ENCODE peak calls at places on chromosomes 3 and 15, in five cellular contexts. J is stomach, A is GM12878, Y is hepatocyte, O is tibial artery. I is an unnamed sample. For H3K27me3 and H3K4me1, the result is how much of the 10 kb centered on the place peaks cover.

GRCh38 chr3:129404610-129405009 is 23.8 kb downstream of the EFCAB12 start:
- DNase-seq in O (no peak), A (no peak), J (no peak), Y (no peak), I (no peak)

GRCh38 chr15:73621286-73621826 is 11.8 kb downstream of the NPTN start:
- DNase-seq in Y (no peak), J (no peak), O (no peak), A (no peak), I (no peak)

GRCh38 chr15:47293763-47294162 is 423.5 kb upstream of the SEMA6D start:
- DNase-seq in A (no peak), J (no peak), Y (peak), O (peak), I (no peak)

GRCh38 chr3:78204977-78205376 is 1165.1 kb downstream of the ROBO2 start:
- DNase-seq in A (no peak), O (no peak), Y (peak), J (no peak), I (no peak)

GRCh38 chr3:194282436-194283122 is 68.5 kb downstream of the CPN2 start:
- DNase-seq in O (peak), J (no peak), Y (no peak), A (no peak), I (no peak)

GRCh38 chr3:116254535-116254934 is 190.8 kb downstream of the LSAMP start:
- DNase-seq in Y (no peak), A (no peak), J (no peak), O (no peak), I (no peak)

GRCh38 chr15:87929835-87930234 is 326.7 kb downstream of the NTRK3 start:
- DNase-seq in Y (no peak), A (no peak), J (no peak), O (no peak), I (no peak)

GRCh38 chr3:16906679-16907078 is 21.9 kb downstream of the PLCL2 start:
- DNase-seq in Y (peak), A (no peak), O (no peak), J (no peak), I (no peak)

GRCh38 chr3:31699309-31699953 is 166.7 kb downstream of the STT3B start:
- DNase-seq in O (no peak), J (no peak), A (no peak), Y (no peak), I (no peak)

GRCh38 chr3:52890735-52891134 is 6.6 kb downstream of the STIMATE start:
- DNase-seq in Y (no peak), A (no peak), J (no peak), O (no peak), I (no peak)

GRCh38 chr3:22691407-22691806 is 511.7 kb upstream of the UBE2E2 start:
- DNase-seq in Y (no peak), O (no peak), A (no peak), J (no peak), I (no peak)

GRCh38 chr3:42140665-42141203 is 49.6 kb downstream of the TRAK1 start:
- DNase-seq in O (no peak), Y (no peak), A (no peak), J (no peak), I (no peak)

GRCh38 chr3:164818318-164818717 is 260.0 kb downstream of the SI start:
- DNase-seq in Y (no peak), A (no peak), J (no peak), O (no peak), I (no peak)

GRCh38 chr3:184466413-184466960 is 86.6 kb downstream of the CHRD start:
- DNase-seq in A (no peak), J (no peak), O (no peak), Y (peak), I (no peak)

GRCh38 chr3:164340273-164340672 is 738.0 kb downstream of the SI start:
- DNase-seq in A (no peak), J (no peak), O (no peak), Y (no peak), I (no peak)

GRCh38 chr3:151770941-151771340 is 37.2 kb downstream of the AADACL2 start:
- DNase-seq in O (peak), A (no peak), Y (peak), J (peak), I (no peak)

GRCh38 chr3:134328147-134328591 is 46.1 kb downstream of the AMOTL2 start:
- DNase-seq in Y (no peak), O (peak), J (no peak), A (no peak), I (no peak)

GRCh38 chr3:47848599-47849117 is 45.7 kb downstream of the DHX30 start:
- DNase-seq in J (no peak), O (no peak), Y (no peak), A (no peak), I (no peak)

DNA sequence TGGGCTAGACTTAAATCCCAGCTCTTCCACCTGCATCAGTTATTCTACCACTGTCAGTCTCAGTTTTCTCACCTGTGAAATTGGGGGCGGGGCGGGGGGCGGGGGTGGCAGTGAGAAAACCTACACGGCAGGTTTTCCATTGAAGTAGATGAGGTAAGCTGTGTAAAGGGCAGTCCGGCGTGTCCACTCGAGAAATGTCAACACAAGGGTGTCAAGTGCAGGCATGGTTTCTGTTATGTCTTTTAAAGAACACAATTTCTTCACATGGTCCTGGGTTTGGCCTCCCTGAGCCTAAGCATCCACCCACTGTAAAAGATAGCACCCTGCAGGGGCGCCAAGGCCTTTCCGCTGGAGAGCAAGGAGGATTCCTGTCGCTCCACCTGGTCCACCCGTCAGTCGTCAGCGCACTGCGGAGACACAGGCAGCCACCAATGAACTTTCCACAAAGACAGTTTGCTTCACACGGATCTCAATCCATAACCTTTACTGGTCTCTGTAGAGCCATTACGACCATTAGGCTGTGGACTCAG is 99.6 kb upstream of the FOXB1 start:
- DNase-seq in J (no peak), Y (no peak), O (no peak), A (no peak), I (no peak)
- H3K27me3 ChIP-seq in J (half or more), Y (half or more), O (under half), A (under half), I (under half)

GRCh38 chr15:99633655-99634054 is 67.9 kb downstream of the MEF2A start:
- DNase-seq in Y (no peak), O (no peak), A (no peak), J (no peak), I (no peak)

GRCh38 chr15:99632521-99632920 is 66.7 kb downstream of the MEF2A start:
- DNase-seq in Y (no peak), O (no peak), A (no peak), J (no peak), I (no peak)

GRCh38 chr15:99634576-99634975 is 68.8 kb downstream of the MEF2A start:
- DNase-seq in J (no peak), A (no peak), O (no peak), Y (no peak), I (no peak)

GRCh38 chr15:99635145-99635544 is 69.4 kb downstream of the MEF2A start:
- DNase-seq in J (no peak), O (no peak), A (no peak), Y (no peak), I (no peak)

DNA sequence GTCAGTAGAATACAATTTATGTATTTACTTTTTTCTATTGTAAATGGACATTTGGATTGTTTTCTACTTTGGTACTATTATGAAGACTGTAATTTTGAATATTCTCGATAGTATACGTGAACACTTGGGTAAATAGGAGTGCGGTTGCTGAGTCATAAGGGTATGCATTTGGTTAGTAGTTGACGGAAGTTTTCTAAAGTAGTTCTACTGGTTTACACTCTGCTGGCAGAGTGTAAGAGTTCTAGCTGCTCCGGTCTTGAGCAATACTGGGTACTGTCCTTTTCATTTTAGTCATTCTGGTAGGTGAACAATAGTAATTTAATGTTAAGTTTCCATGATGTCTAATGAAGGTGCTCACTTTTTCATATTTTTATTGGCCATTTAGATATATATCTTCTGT is 70.0 kb downstream of the MEF2A start:
- DNase-seq in J (no peak), O (no peak), Y (no peak), A (peak), I (no peak)
- H3K4me1 ChIP-seq in J (under half), O (under half), Y (under half), A (under half), I (under half)

GRCh38 chr3:27720029-27720518 is 2.0 kb downstream of the EOMES start:
- DNase-seq in A (no peak), J (no peak), O (no peak), Y (no peak), I (no peak)
- H3K27me3 ChIP-seq in A (under half), J (half or more), O (under half), Y (half or more), I (under half)

DNA sequence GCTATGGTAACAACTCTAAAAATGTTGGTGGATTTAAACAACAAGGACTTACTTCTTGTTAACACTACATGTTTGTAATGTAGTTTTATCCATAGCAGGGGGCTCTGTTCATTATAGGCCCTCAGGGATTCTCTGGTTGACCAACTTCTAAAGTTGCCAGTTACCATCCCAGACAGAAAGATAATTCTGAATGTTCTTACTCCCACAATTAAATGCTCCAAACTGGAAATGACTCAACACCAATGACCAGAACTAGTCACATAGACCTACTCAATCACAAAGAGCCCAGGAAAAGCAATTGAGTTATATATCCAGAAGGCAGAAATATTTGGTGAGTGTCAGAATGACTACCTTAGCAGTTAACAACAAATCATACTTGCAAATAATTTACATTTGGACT is 199.3 kb upstream of the UMPS start:
- DNase-seq in O (no peak), A (no peak), J (no peak), Y (no peak), I (no peak)
- H3K4me1 ChIP-seq in O (under half), A (under half), J (under half), Y (under half), I (under half)

GRCh38 chr3:10331320-10331719 is 10.4 kb upstream of the SEC13 start:
- DNase-seq in A (no peak), J (no peak), O (no peak), Y (no peak), I (no peak)
- H3K27me3 ChIP-seq in A (under half), J (half or more), O (under half), Y (under half), I (half or more)

GRCh38 chr15:63442080-63442479 is 60.4 kb upstream of the CA12 start:
- DNase-seq in Y (no peak), J (no peak), A (no peak), O (no peak), I (no peak)
- H3K4me1 ChIP-seq in Y (under half), J (under half), A (under half), O (under half), I (under half)

GRCh38 chr15:100878601-100879000 is 1.0 kb upstream of the ALDH1A3 start:
- DNase-seq in Y (no peak), O (no peak), J (no peak), A (no peak), I (no peak)

GRCh38 chr15:100878130-100878529 is 1.5 kb upstream of the ALDH1A3 start:
- DNase-seq in Y (no peak), J (no peak), O (no peak), A (no peak), I (no peak)

GRCh38 chr15:100879461-100880138 is at the start of gene ALDH1A3:
- DNase-seq in A (no peak), O (no peak), Y (no peak), J (no peak), I (no peak)

GRCh38 chr15:100880139-100880896 is 687 bp downstream of the ALDH1A3 start:
- DNase-seq in J (no peak), A (no peak), Y (no peak), O (no peak), I (no peak)

GRCh38 chr15:100879046-100879445 is 585 bp upstream of the ALDH1A3 start:
- DNase-seq in Y (no peak), A (no peak), O (no peak), J (no peak), I (no peak)
- H3K27me3 ChIP-seq in Y (half or more), A (under half), O (under half), J (half or more), I (under half)

DNA sequence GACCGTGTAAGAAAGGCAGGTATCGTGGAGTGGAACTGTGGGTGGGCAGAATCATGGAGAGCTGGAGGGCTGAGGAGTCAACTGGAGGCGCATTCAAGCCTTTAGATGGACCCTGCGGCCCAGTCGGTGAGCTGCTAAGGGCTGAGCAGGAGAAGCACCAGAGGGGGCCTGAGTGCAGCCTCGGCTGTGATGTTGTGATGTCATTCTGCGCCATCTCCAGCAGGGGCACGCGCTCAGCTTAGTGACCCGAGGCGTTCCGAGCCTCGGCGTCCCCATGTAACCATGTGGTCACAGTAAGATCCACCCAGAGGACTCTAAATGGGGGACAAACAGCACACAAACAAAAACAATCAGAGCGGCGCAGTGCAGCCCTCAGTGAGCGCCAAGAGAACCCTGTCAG is 76.8 kb downstream of the VGLL4 start:
- DNase-seq in A (no peak), O (no peak), Y (no peak), J (no peak), I (no peak)
- H3K4me1 ChIP-seq in A (under half), O (half or more), Y (under half), J (half or more), I (under half)

GRCh38 chr15:42345502-42345901 is 13.8 kb upstream of the CAPN3 start:
- DNase-seq in O (no peak), Y (no peak), J (no peak), A (no peak), I (no peak)
- H3K27me3 ChIP-seq in O (under half), Y (under half), J (under half), A (under half), I (under half)

I was measured in esophagus squamous epithelium.